ENCODE peak calls at places on chromosome 1, in eight cellular contexts. F, R, V, H, P, Y, I and K are unnamed samples.

GRCh38 chr1:171226757-171227370 is 21.4 kb upstream of the FMO1 start:
- DNase-seq in R (peak; percentile 75), P (peak; percentile 69), I (peak; percentile 14), F (no peak), H (peak; percentile 91), Y (no peak), V (peak; percentile 91), K (no peak)

GRCh38 chr1:9150582-9151290 is 21.8 kb upstream of the GPR157 start:
- DNase-seq in I (no peak), F (no peak), P (no peak), R (peak; percentile 62), H (no peak), V (no peak), Y (no peak), K (no peak)

GRCh38 chr1:113124366-113124765 is 51.4 kb downstream of the LRIG2 start:
- DNase-seq in P (no peak), I (no peak), F (no peak), Y (no peak), R (no peak), V (no peak), H (no peak), K (no peak)

GRCh38 chr1:9128520-9129371 is at the start of gene GPR157:
- DNase-seq in V (peak; percentile 91), Y (peak; percentile 87), P (peak; percentile 97), R (peak; percentile 74), F (no peak), H (peak; percentile 89), I (peak; percentile 75), K (no peak)

GRCh38 chr1:29425656-29426055 is 189.3 kb downstream of the PTPRU start:
- DNase-seq in P (no peak), V (no peak), R (no peak), I (no peak), H (no peak), Y (no peak), F (no peak), K (no peak)

GRCh38 chr1:23722652-23723051 is 20.6 kb upstream of the ELOA start:
- DNase-seq in Y (no peak), V (no peak), F (no peak), R (no peak), I (no peak), P (peak; percentile 69), H (no peak), K (no peak)

GRCh38 chr1:85629532-85629920 is 49.0 kb downstream of the CCN1 start:
- DNase-seq in I (no peak), R (peak; percentile 14), P (no peak), V (no peak), F (no peak), Y (no peak), H (no peak), K (no peak)

GRCh38 chr1:230261918-230262650 is 164.0 kb downstream of the PGBD5 start:
- DNase-seq in I (no peak), Y (peak; percentile 9), H (no peak), F (no peak), P (no peak), R (no peak), V (no peak), K (no peak)

GRCh38 chr1:9842781-9843575 is 19.2 kb upstream of the CLSTN1 start:
- DNase-seq in H (no peak), Y (no peak), R (no peak), I (no peak), F (no peak), P (peak; percentile 68), V (no peak), K (no peak)

GRCh38 chr1:23198373-23198772 is 18.9 kb downstream of the HTR1D start:
- DNase-seq in H (no peak), P (no peak), R (peak; percentile 98), F (peak; percentile 86), Y (no peak), V (peak; percentile 90), I (peak; percentile 61), K (peak; percentile 89)

GRCh38 chr1:232110281-232111090 is 483.9 kb downstream of the DISC1 start:
- DNase-seq in H (peak; percentile 88), V (peak; percentile 47), P (no peak), R (peak; percentile 98), F (peak; percentile 95), I (no peak), Y (no peak), K (peak; percentile 88)

GRCh38 chr1:204684551-204685235 is 845 bp downstream of the LRRN2 start:
- DNase-seq in V (no peak), H (peak; percentile 60), F (no peak), I (no peak), Y (no peak), P (no peak), R (no peak), K (no peak)

GRCh38 chr1:233681285-233681684 is 67.4 kb downstream of the KCNK1 start:
- DNase-seq in H (no peak), P (no peak), F (no peak), V (no peak), R (no peak), I (no peak), Y (no peak), K (no peak)

GRCh38 chr1:214840366-214840765 is 237.4 kb downstream of the CENPF start:
- DNase-seq in F (no peak), H (no peak), I (no peak), V (no peak), R (peak; percentile 90), Y (no peak), P (no peak), K (no peak)

GRCh38 chr1:56617141-56617540 is 28.0 kb upstream of the PRKAA2 start:
- DNase-seq in F (no peak), Y (no peak), V (peak; percentile 28), R (no peak), I (no peak), H (no peak), P (no peak), K (no peak)

GRCh38 chr1:242524571-242525359 is at the start of gene PLD5:
- DNase-seq in I (peak; percentile 10), R (no peak), F (no peak), V (no peak), P (no peak), H (peak; percentile 73), Y (no peak), K (no peak)

GRCh38 chr1:228062812-228063211 is 19.7 kb upstream of the ARF1 start:
- DNase-seq in H (no peak), R (no peak), P (no peak), V (no peak), Y (no peak), F (no peak), I (no peak), K (no peak)

GRCh38 chr1:93501399-93501798 is 53.5 kb downstream of the FNBP1L start:
- DNase-seq in F (no peak), I (no peak), Y (no peak), V (no peak), H (no peak), R (no peak), P (no peak), K (no peak)